ENCODE peak calls at places on chromosome 21, in six cellular contexts. U is HAP-1; V is left colon; Y is NCI-H1105; X is CD4-positive, CD25-positive, alpha-beta regulatory T cell; O is Ammon's horn. A is an unnamed sample.

GRCh38 chr21:42056468-42056867 is 14.6 kb upstream of the UMODL1 start:
- DNase-seq in U (no peak), V (peak), Y (peak), X (no peak), O (no peak), A (no peak)

GRCh38 chr21:39141502-39141901 is 41.7 kb downstream of the PSMG1 start:
- DNase-seq in U (no peak), V (peak), Y (no peak), X (no peak), O (peak), A (no peak)

GRCh38 chr21:28899744-28900143 is 92.9 kb downstream of the LTN1 start:
- DNase-seq in U (no peak), V (no peak), Y (no peak), X (no peak), O (no peak), A (no peak)

GRCh38 chr21:28975401-28975800 is 17.3 kb downstream of the LTN1 start:
- DNase-seq in U (no peak), V (no peak), Y (no peak), X (no peak), O (no peak), A (no peak)

GRCh38 chr21:45863267-45863666 is 118.3 kb upstream of the COL6A1 start:
- DNase-seq in U (no peak), V (no peak), Y (no peak), X (no peak), O (no peak), A (no peak)

GRCh38 chr21:41719691-41720090 is 47.2 kb downstream of the RIPK4 start:
- DNase-seq in U (no peak), V (no peak), Y (no peak), X (no peak), O (no peak), A (no peak)

GRCh38 chr21:32955307-32955937 is 70.3 kb upstream of the OLIG2 start:
- DNase-seq in U (no peak), V (no peak), Y (no peak), X (no peak), O (peak), A (no peak)

GRCh38 chr21:43716376-43717165 is 2.4 kb upstream of the PDXK start:
- DNase-seq in U (no peak), V (peak), Y (no peak), X (no peak), O (no peak), A (no peak)

GRCh38 chr21:40531421-40531820 is 315.5 kb downstream of the DSCAM start:
- DNase-seq in U (no peak), V (no peak), Y (no peak), X (no peak), O (no peak), A (no peak)

GRCh38 chr21:30482130-30482529 is 2.0 kb upstream of the KRTAP19-1 start:
- DNase-seq in U (no peak), V (no peak), Y (no peak), X (no peak), O (no peak), A (no peak)

GRCh38 chr21:36403713-36404112 is 18.5 kb downstream of the CHAF1B start:
- DNase-seq in U (peak), V (no peak), Y (no peak), X (no peak), O (no peak), A (no peak)

GRCh38 chr21:21688877-21689276 is 690.7 kb downstream of the NCAM2 start:
- DNase-seq in U (peak), V (no peak), Y (peak), X (no peak), O (no peak), A (no peak)

GRCh38 chr21:35273331-35273730 is 224.2 kb upstream of the RUNX1 start:
- DNase-seq in U (no peak), V (peak), Y (no peak), X (no peak), O (no peak), A (no peak)

GRCh38 chr21:33858672-33859372 is 56.8 kb downstream of the ATP5PO start:
- DNase-seq in U (no peak), V (no peak), Y (no peak), X (no peak), O (no peak), A (no peak)

GRCh38 chr21:29163381-29164115 is 33.1 kb downstream of the MAP3K7CL start:
- DNase-seq in U (no peak), V (no peak), Y (no peak), X (no peak), O (no peak), A (no peak)

GRCh38 chr21:41359289-41359688 is 2.5 kb upstream of the MX2 start:
- DNase-seq in U (no peak), V (no peak), Y (no peak), X (no peak), O (no peak), A (no peak)

GRCh38 chr21:36504067-36505058 is 24.4 kb upstream of the CLDN14 start:
- DNase-seq in U (peak), V (peak), Y (peak), X (peak), O (peak), A (no peak)

GRCh38 chr21:42833859-42834729 is 45.2 kb downstream of the WDR4 start:
- DNase-seq in U (no peak), V (no peak), Y (no peak), X (no peak), O (no peak), A (no peak)

GRCh38 chr21:39630191-39630591 is 17.5 kb downstream of the B3GALT5 start:
- DNase-seq in U (no peak), V (no peak), Y (no peak), X (no peak), O (no peak), A (no peak)

GRCh38 chr21:36169465-36170128 is 13.0 kb downstream of the DOP1B start:
- DNase-seq in U (peak), V (no peak), Y (no peak), X (no peak), O (no peak), A (no peak)

GRCh38 chr21:45266518-45267389 is 20.9 kb downstream of the POFUT2 start:
- DNase-seq in U (no peak), V (no peak), Y (no peak), X (peak), O (no peak), A (no peak)

GRCh38 chr21:42674351-42674940 is 21.0 kb downstream of the PDE9A start:
- DNase-seq in U (peak), V (no peak), Y (peak), X (no peak), O (no peak), A (no peak)

GRCh38 chr21:14482165-14482564 is 64.0 kb downstream of the SAMSN1 start:
- DNase-seq in U (no peak), V (no peak), Y (no peak), X (peak), O (no peak), A (no peak)